ENCODE peak calls at places on chromosomes 6 and 20, in eight cellular contexts. S is aorta; W is activated CD4-positive, alpha-beta memory T cell treated with anti-CD3 and anti-CD28 coated beads for 36 hours; X is pancreas; I is HEK293T; B is IMR-90; E is left ventricle myocardium superior; D is SK-MEL-5. P is an unnamed sample.

GRCh38 chr6:33790306-33790855 is 1.5 kb upstream of the LEMD2 start:
- DNase-seq in S (no peak), B (no peak), W (no peak), X (no peak), E (no peak), D (no peak), I (no peak), P (no peak)

GRCh38 chr20:52236292-52236691 is 44.7 kb upstream of the ZFP64 start:
- DNase-seq in I (no peak), E (no peak), D (no peak), W (no peak), B (no peak), S (no peak), X (no peak), P (no peak)

GRCh38 chr20:8646026-8646425 is 422.9 kb upstream of the PLCB4 start:
- DNase-seq in D (no peak), E (no peak), S (no peak), I (no peak), W (no peak), B (peak; percentile 52), X (no peak), P (no peak)

GRCh38 chr20:62708591-62709536 is at the start of gene NTSR1:
- DNase-seq in E (peak; percentile 24), B (no peak), W (no peak), X (peak; percentile 17), D (no peak), I (no peak), S (no peak), P (no peak)

GRCh38 chr6:111605100-111605748 is 454 bp downstream of the TRAF3IP2 start:
- DNase-seq in S (peak; percentile 91), D (peak; percentile 52), B (peak; percentile 86), X (peak; percentile 49), I (peak; percentile 59), W (peak; percentile 43), E (peak; percentile 85), P (peak; percentile 82)

GRCh38 chr6:84390334-84390733 is 162.9 kb upstream of the CEP162 start:
- DNase-seq in E (no peak), X (no peak), B (no peak), W (no peak), I (no peak), D (no peak), S (no peak), P (no peak)

GRCh38 chr20:43558412-43559146 is at the start of gene SGK2:
- DNase-seq in E (no peak), B (peak; percentile 43), D (no peak), I (no peak), S (no peak), X (peak; percentile 84), W (no peak), P (no peak)

GRCh38 chr6:164183556-164184123 is 769.1 kb downstream of the QKI start:
- DNase-seq in W (no peak), I (no peak), X (no peak), E (peak; percentile 49), B (no peak), D (no peak), S (no peak), P (no peak)

GRCh38 chr6:136592930-136593673 is 42.9 kb upstream of the MAP7 start:
- DNase-seq in S (no peak), D (no peak), W (no peak), E (no peak), B (peak; percentile 86), I (no peak), X (no peak), P (no peak)

GRCh38 chr20:58651823-58652605 is 931 bp downstream of the STX16 start:
- DNase-seq in I (peak; percentile 54), B (peak; percentile 73), W (peak; percentile 81), D (peak; percentile 79), X (peak; percentile 44), S (no peak), E (peak; percentile 62), P (peak; percentile 32)

GRCh38 chr6:169866668-169867521 is 115.5 kb downstream of the ERMARD start:
- DNase-seq in B (no peak), S (no peak), E (no peak), D (no peak), I (no peak), W (no peak), X (no peak), P (peak; percentile 65)

GRCh38 chr6:56714982-56715456 is 72.3 kb upstream of the DST start:
- DNase-seq in W (no peak), D (peak; percentile 88), I (no peak), E (no peak), B (peak; percentile 92), S (no peak), X (no peak), P (no peak)

GRCh38 chr20:21076073-21076472 is 30.1 kb downstream of the LINC00237 start:
- DNase-seq in E (no peak), D (no peak), X (no peak), B (no peak), S (no peak), W (no peak), I (no peak), P (no peak)

GRCh38 chr6:9921366-9921765 is 493.5 kb downstream of the TFAP2A start:
- DNase-seq in S (no peak), D (no peak), W (no peak), B (no peak), X (no peak), I (no peak), E (no peak), P (no peak)

GRCh38 chr20:48171626-48172025 is 386.3 kb upstream of the SULF2 start:
- DNase-seq in X (no peak), B (no peak), D (no peak), W (no peak), S (no peak), I (no peak), E (no peak), P (no peak)

GRCh38 chr20:38123021-38123587 is 42.0 kb downstream of the TGM2 start:
- DNase-seq in B (peak; percentile 78), I (no peak), W (peak; percentile 11), X (no peak), E (no peak), D (no peak), S (no peak), P (peak; percentile 67)

GRCh38 chr6:43334466-43335095 is 26.0 kb upstream of the CRIP3 start:
- DNase-seq in S (no peak), X (no peak), D (peak; percentile 83), I (peak; percentile 64), W (no peak), E (no peak), B (peak; percentile 69), P (no peak)

GRCh38 chr6:56259682-56260081 is 12.3 kb upstream of the COL21A1 start:
- DNase-seq in B (peak; percentile 53), I (no peak), S (no peak), W (no peak), E (no peak), X (no peak), D (no peak), P (no peak)

GRCh38 chr6:99613705-99614429 is 7.2 kb downstream of the PRDM13 start:
- DNase-seq in I (peak; percentile 52), S (no peak), W (peak; percentile 48), E (no peak), X (no peak), D (peak; percentile 9), B (no peak), P (no peak)

GRCh38 chr6:157206359-157206815 is 116.9 kb downstream of the TMEM242 start:
- DNase-seq in S (no peak), D (no peak), X (no peak), E (no peak), W (no peak), B (no peak), I (no peak), P (no peak)

GRCh38 chr6:104606361-104606760 is 253.4 kb downstream of the HACE1 start:
- DNase-seq in B (no peak), W (no peak), D (no peak), X (no peak), I (no peak), S (no peak), E (no peak), P (no peak)

GRCh38 chr6:30876039-30876730 is 8.1 kb upstream of the DDR1 start:
- DNase-seq in E (no peak), W (no peak), B (peak; percentile 75), I (no peak), X (no peak), S (no peak), D (peak; percentile 87), P (peak; percentile 75)

GRCh38 chr6:43990627-43991619 is 136.3 kb downstream of the MRPL14 start:
- DNase-seq in X (no peak), D (no peak), S (peak; percentile 62), B (peak; percentile 89), W (no peak), I (no peak), E (no peak), P (no peak)

GRCh38 chr20:7841291-7841966 is 98.8 kb downstream of the HAO1 start:
- DNase-seq in D (no peak), B (peak; percentile 73), S (no peak), E (no peak), X (no peak), I (no peak), W (no peak), P (no peak)